ENCODE peak calls at places on chromosomes 13 and 19, in ten cellular contexts. P is WTC11, H is osteocyte, M is ascending aorta, J is Calu3, W is neural crest cell, N is K562, G is MCF 10A, Y is heart left ventricle, F is astrocyte of the spinal cord. I is an unnamed sample.

GRCh38 chr19:32671883-32672282 is 3.1 kb downstream of the ANKRD27 start:
- DNase-seq in P (no peak), H (no peak), M (no peak), J (no peak), W (no peak), N (peak; percentile 79), G (no peak), Y (no peak), F (peak; percentile 11), I (no peak)

GRCh38 chr13:52868190-52868589 is 19.8 kb upstream of the PCDH8 start:
- DNase-seq in P (no peak), H (no peak), M (no peak), J (no peak), W (no peak), N (no peak), G (no peak), Y (no peak), F (no peak), I (no peak)

GRCh38 chr19:17424743-17425365 is 5.0 kb downstream of the MVB12A start:
- DNase-seq in P (peak; percentile 92), H (no peak), M (no peak), J (no peak), W (peak; percentile 76), N (peak; percentile 91), G (peak; percentile 23), Y (no peak), F (peak; percentile 48), I (peak; percentile 64)

GRCh38 chr13:71513414-71514063 is 353.5 kb downstream of the DACH1 start:
- DNase-seq in P (no peak), H (no peak), M (no peak), J (no peak), W (no peak), N (no peak), G (no peak), Y (no peak), F (no peak), I (no peak)

GRCh38 chr13:19982447-19983043 is 24.0 kb downstream of the ZMYM2 start:
- DNase-seq in P (no peak), H (no peak), M (no peak), J (no peak), W (no peak), N (peak; percentile 24), G (no peak), Y (no peak), F (no peak), I (no peak)

GRCh38 chr13:109698779-109699178 is 87.6 kb downstream of the IRS2 start:
- DNase-seq in P (no peak), H (no peak), M (no peak), J (no peak), W (no peak), N (no peak), G (peak; percentile 48), Y (no peak), F (peak; percentile 88), I (peak; percentile 69)

GRCh38 chr19:41871573-41872383 is 5.3 kb upstream of the CD79A start:
- DNase-seq in P (no peak), H (no peak), M (no peak), J (no peak), W (no peak), N (no peak), G (peak; percentile 25), Y (no peak), F (no peak), I (peak; percentile 6)

GRCh38 chr13:58476176-58476575 is 844.6 kb downstream of the PCDH17 start:
- DNase-seq in P (no peak), H (no peak), M (no peak), J (no peak), W (no peak), N (no peak), G (no peak), Y (no peak), F (no peak), I (no peak)

GRCh38 chr13:104043184-104043583 is 977.0 kb upstream of the SLC10A2 start:
- DNase-seq in P (no peak), H (no peak), M (no peak), J (no peak), W (no peak), N (no peak), G (no peak), Y (no peak), F (peak; percentile 6), I (no peak)

GRCh38 chr19:18204394-18205179 is 745 bp upstream of the RAB3A start:
- DNase-seq in P (peak; percentile 77), H (no peak), M (peak; percentile 84), J (peak; percentile 51), W (peak; percentile 69), N (peak; percentile 79), G (no peak), Y (no peak), F (no peak), I (no peak)

GRCh38 chr19:8641908-8642547 is 11.6 kb downstream of the NFILZ start:
- DNase-seq in P (no peak), H (no peak), M (no peak), J (peak; percentile 32), W (peak; percentile 15), N (peak; percentile 53), G (peak; percentile 52), Y (no peak), F (peak; percentile 75), I (peak; percentile 78)

DNA sequence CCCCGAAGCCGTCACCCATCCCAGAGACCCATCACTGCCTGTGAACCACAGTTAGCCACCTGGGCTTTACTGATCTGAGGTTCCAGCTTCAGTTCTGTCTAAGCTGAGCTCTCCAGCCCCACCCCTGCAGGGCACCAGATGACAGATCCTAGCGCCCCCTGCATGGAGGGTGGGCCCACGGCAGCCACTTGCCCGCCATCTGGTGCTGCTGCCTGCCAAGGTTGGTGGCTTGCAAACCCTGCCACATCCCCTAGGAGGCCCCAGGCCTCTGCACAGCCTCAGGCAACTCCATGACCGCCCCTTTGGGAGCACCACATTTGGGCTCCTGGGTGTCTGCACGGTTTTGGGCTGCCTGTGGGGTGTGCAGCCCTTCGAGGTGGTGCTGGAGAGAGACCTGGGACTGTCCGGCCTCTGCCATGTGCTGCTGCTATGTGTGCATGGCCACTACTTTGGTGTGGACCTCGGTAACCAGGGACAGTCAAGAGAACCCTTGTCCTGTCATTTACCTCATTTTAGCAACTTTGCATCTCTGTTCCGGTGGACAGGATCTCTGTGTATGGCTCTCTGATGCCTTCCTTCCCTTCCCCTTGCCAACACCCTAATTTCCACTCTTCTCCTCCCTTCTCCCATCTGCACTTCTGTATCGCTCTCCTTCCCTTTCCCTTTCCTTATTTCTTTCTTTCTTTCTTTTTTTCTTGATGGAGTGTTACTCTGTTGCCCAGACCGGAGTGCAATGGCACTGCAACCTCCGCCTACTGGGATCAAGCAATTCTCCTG is 17.4 kb upstream of the SDHAF1 start:
- DNase-seq in P (peak; percentile 86), H (no peak), M (no peak), J (peak; percentile 37), W (no peak), N (peak; percentile 63), G (no peak), Y (no peak), F (no peak), I (no peak)
- TF ChIP-seq CTCF in P (peak; percentile 35), H (no peak), M (no peak), J (no peak), W (peak; percentile 22), N (peak; percentile 94), G (no peak), Y (no peak), F (peak; percentile 4), I (no peak)

DNA sequence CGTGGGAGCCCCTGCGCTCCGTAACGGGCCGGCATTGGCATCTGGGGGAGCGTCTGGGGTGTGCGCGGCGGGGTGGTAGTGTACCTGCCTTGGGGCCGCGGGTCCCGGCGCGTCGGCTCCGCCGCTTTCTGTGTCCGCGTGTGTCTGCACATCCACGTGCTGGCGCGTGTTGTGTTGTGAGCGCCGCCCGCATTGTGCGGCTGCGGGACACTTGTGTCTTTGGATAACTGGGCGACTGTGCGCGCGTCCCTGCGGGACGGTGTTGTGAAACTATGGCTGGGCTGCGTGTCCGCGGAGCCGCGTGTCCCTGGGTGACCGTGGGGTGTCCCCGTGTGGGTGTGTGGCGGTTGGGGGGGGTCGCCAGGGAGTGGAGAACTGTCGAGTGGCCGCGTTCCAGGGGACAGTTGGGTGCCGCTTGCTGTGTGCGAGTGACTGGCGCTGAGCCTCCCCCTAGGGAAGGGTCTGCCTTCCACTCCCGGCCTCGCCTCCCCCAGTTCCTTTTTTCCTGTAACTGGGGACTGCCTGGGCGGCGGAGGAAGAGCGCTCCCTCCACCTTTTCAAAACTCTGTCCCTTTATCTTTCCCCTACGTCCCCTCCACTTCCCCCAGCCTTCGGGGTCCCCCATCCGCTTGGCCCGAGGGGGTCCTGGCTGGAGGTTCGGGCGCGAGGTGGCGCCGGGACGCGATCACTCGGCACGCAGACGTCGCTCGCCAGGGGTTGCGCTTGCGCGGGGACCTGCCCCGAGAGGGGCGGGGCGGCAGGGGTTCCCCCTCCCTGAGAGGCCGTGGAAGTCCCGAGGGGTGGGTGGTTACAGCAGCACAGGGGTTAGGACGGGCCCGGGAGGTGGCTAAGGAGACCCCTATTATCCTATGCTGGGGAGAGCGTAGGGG is 5.6 kb upstream of the NFIC start:
- DNase-seq in P (no peak), H (no peak), M (peak; percentile 83), J (no peak), W (no peak), N (peak; percentile 84), G (peak; percentile 53), Y (peak; percentile 76), F (no peak), I (no peak)
- TF ChIP-seq CTCF in P (no peak), H (peak; percentile 8), M (no peak), J (no peak), W (no peak), N (peak; percentile 12), G (no peak), Y (no peak), F (peak; percentile 8), I (no peak)

GRCh38 chr19:46620267-46620666 is 4.6 kb downstream of the PTGIR start:
- DNase-seq in P (no peak), H (no peak), M (no peak), J (no peak), W (no peak), N (no peak), G (no peak), Y (no peak), F (no peak), I (no peak)

GRCh38 chr19:46622118-46622446 is 2.8 kb downstream of the PTGIR start:
- DNase-seq in P (no peak), H (no peak), M (no peak), J (no peak), W (no peak), N (no peak), G (no peak), Y (no peak), F (no peak), I (no peak)

GRCh38 chr19:46623915-46624502 is 880 bp downstream of the PTGIR start:
- DNase-seq in P (no peak), H (no peak), M (no peak), J (no peak), W (no peak), N (no peak), G (no peak), Y (no peak), F (no peak), I (no peak)

GRCh38 chr19:46620716-46621115 is 4.2 kb downstream of the PTGIR start:
- DNase-seq in P (no peak), H (no peak), M (peak; percentile 88), J (no peak), W (no peak), N (no peak), G (no peak), Y (no peak), F (no peak), I (peak; percentile 83)

GRCh38 chr19:46621191-46622117 is 3.4 kb downstream of the PTGIR start:
- DNase-seq in P (peak; percentile 47), H (no peak), M (no peak), J (no peak), W (no peak), N (no peak), G (no peak), Y (peak; percentile 7), F (no peak), I (no peak)
- TF ChIP-seq CTCF in P (no peak), H (no peak), M (peak; percentile 19), J (peak; percentile 22), W (no peak), N (no peak), G (no peak), Y (no peak), F (peak; percentile 24), I (no peak)

GRCh38 chr19:306151-306900 is 15.1 kb upstream of the PLPP2 start:
- DNase-seq in P (no peak), H (peak; percentile 82), M (no peak), J (no peak), W (no peak), N (no peak), G (no peak), Y (no peak), F (no peak), I (no peak)
- TF ChIP-seq CTCF in P (no peak), H (no peak), M (no peak), J (no peak), W (no peak), N (no peak), G (no peak), Y (no peak), F (no peak), I (no peak)